ENCODE peak calls at places on chromosomes 2 and 18, in eight cellular contexts. K is KG1; F is stimulated activated CD8-positive, alpha-beta memory T cell treated with anti-CD3 and anti-CD28 coated beads, Interleukin-15, amount 100 ng/mL, for 1 hour; C is RKO; A is tibial nerve; D is activated CD4-positive, alpha-beta memory T cell treated with anti-CD3 and anti-CD28 coated beads for 36 hours; V is T-helper 9 cell; H is NCI-H1417. B is an unnamed sample.
A peak's percentile ranks its signal among the peaks of the same experiment; 100 is the strongest.

GRCh38 chr2:69177063-69177771 is 164.2 kb downstream of the ANTXR1 start:
- DNase-seq in K (no peak), F (no peak), C (no peak), A (peak; percentile 47), D (no peak), V (no peak), H (no peak), B (no peak)

GRCh38 chr2:235534608-235535422 is 41.0 kb downstream of the AGAP1 start:
- DNase-seq in K (no peak), F (no peak), C (no peak), A (no peak), D (no peak), V (no peak), H (no peak), B (no peak)

GRCh38 chr2:9315280-9315847 is 108.0 kb downstream of the ITGB1BP1 start:
- DNase-seq in K (no peak), F (no peak), C (no peak), A (no peak), D (no peak), V (no peak), H (no peak), B (no peak)

GRCh38 chr2:1809726-1810125 is 65.4 kb upstream of the PXDN start:
- DNase-seq in K (no peak), F (no peak), C (no peak), A (no peak), D (no peak), V (no peak), H (no peak), B (no peak)

GRCh38 chr2:100924520-100925451 is 77.3 kb upstream of the RPL31 start:
- DNase-seq in K (no peak), F (no peak), C (no peak), A (no peak), D (peak; percentile 66), V (no peak), H (no peak), B (no peak)

GRCh38 chr2:116160657-116161056 is 1653.8 kb upstream of the DDX18 start:
- DNase-seq in K (no peak), F (no peak), C (no peak), A (no peak), D (no peak), V (no peak), H (no peak), B (no peak)

GRCh38 chr2:217151509-217152206 is 291.8 kb upstream of the TNP1 start:
- DNase-seq in K (no peak), F (no peak), C (no peak), A (peak; percentile 28), D (no peak), V (no peak), H (no peak), B (no peak)

GRCh38 chr2:126666003-126666402 is 10.0 kb downstream of the GYPC start:
- DNase-seq in K (no peak), F (no peak), C (no peak), A (no peak), D (no peak), V (no peak), H (no peak), B (no peak)

GRCh38 chr18:41326311-41326710 is 628.7 kb upstream of the PIK3C3 start:
- DNase-seq in K (no peak), F (no peak), C (no peak), A (no peak), D (no peak), V (no peak), H (no peak), B (no peak)

GRCh38 chr18:2906522-2907458 is 60.0 kb downstream of the EMILIN2 start:
- DNase-seq in K (no peak), F (no peak), C (no peak), A (no peak), D (peak; percentile 56), V (peak; percentile 40), H (peak; percentile 50), B (no peak)

GRCh38 chr2:219557320-219557719 is 13.5 kb downstream of the TMEM198 start:
- DNase-seq in K (no peak), F (no peak), C (no peak), A (no peak), D (no peak), V (no peak), H (no peak), B (no peak)

GRCh38 chr2:227180286-227180685 is 15.9 kb downstream of the COL4A3 start:
- DNase-seq in K (no peak), F (no peak), C (no peak), A (no peak), D (no peak), V (no peak), H (no peak), B (no peak)

GRCh38 chr2:134712334-134712733 is 6.5 kb downstream of the TMEM163 start:
- DNase-seq in K (peak; percentile 33), F (no peak), C (no peak), A (no peak), D (no peak), V (no peak), H (no peak), B (no peak)

GRCh38 chr2:1817256-1818127 is 73.2 kb upstream of the PXDN start:
- DNase-seq in K (no peak), F (peak; percentile 29), C (peak; percentile 85), A (peak; percentile 87), D (peak; percentile 58), V (peak; percentile 52), H (peak; percentile 43), B (no peak)

B was measured in NCI-H510A.